ENCODE peak calls at places on chromosomes 7 and 10, in eight cellular contexts. R, V, A, J, Y, O, Z and D are unnamed samples.

GRCh38 chr10:51867956-51868355 is 168.6 kb upstream of the CSTF2T start:
- DNase-seq in Y (peak), J (no peak), A (peak), V (no peak), O (no peak), R (peak), Z (no peak), D (peak)

GRCh38 chr10:129507216-129507615 is 40.2 kb downstream of the MGMT start:
- DNase-seq in O (no peak), A (no peak), R (no peak), Z (no peak), V (no peak), Y (no peak), J (no peak), D (no peak)

GRCh38 chr10:60591119-60591518 is 187.2 kb upstream of the CDK1 start:
- DNase-seq in A (no peak), V (no peak), O (no peak), R (no peak), Z (no peak), Y (no peak), J (no peak), D (no peak)

GRCh38 chr7:18102576-18102975 is 74.9 kb upstream of the PRPS1L1 start:
- DNase-seq in J (no peak), V (no peak), A (no peak), Z (no peak), Y (no peak), R (no peak), O (no peak), D (no peak)

GRCh38 chr7:2173184-2173827 is 59.4 kb downstream of the MAD1L1 start:
- DNase-seq in Z (no peak), V (no peak), Y (peak), R (no peak), J (no peak), O (no peak), A (peak), D (no peak)

GRCh38 chr10:44973323-44974081 is 5.1 kb downstream of the DEPP1 start:
- DNase-seq in O (no peak), Z (no peak), Y (no peak), V (peak), R (no peak), J (peak), A (no peak), D (no peak)

GRCh38 chr10:121975295-121976086 is 474 bp upstream of the NSMCE4A start:
- DNase-seq in V (no peak), R (no peak), Y (no peak), A (no peak), Z (no peak), J (no peak), O (no peak), D (no peak)

GRCh38 chr10:110547139-110547761 is 20.2 kb upstream of the SMC3 start:
- DNase-seq in A (no peak), O (no peak), V (no peak), J (peak), R (peak), Z (no peak), Y (peak), D (no peak)

GRCh38 chr7:132049462-132050304 is 493.3 kb upstream of the PODXL start:
- DNase-seq in A (peak), Z (no peak), R (peak), O (no peak), Y (peak), J (peak), V (no peak), D (no peak)

GRCh38 chr10:104256335-104257080 is 1.8 kb downstream of the GSTO1 start:
- DNase-seq in Z (no peak), O (no peak), J (no peak), A (no peak), V (no peak), Y (peak), R (peak), D (no peak)

GRCh38 chr7:47991270-47991669 is 11.9 kb upstream of the HUS1 start:
- DNase-seq in Y (no peak), R (no peak), A (no peak), Z (no peak), O (no peak), V (no peak), J (no peak), D (no peak)
- H3K4me3 ChIP-seq in Y (peak), R (peak), A (no peak), Z (peak), O (peak), V (no peak), J (peak), D (no peak)

GRCh38 chr7:147833549-147833948 is 757.0 kb upstream of the C7orf33 start:
- DNase-seq in J (peak), Y (no peak), V (no peak), O (no peak), A (no peak), Z (no peak), R (no peak), D (no peak)
- H3K4me3 ChIP-seq in J (no peak), Y (no peak), V (no peak), O (no peak), A (no peak), Z (no peak), R (no peak), D (no peak)

GRCh38 chr10:124536496-124537050 is 75.0 kb downstream of the LHPP start:
- DNase-seq in V (no peak), O (no peak), J (peak), Z (no peak), Y (no peak), R (no peak), A (no peak), D (no peak)
- H3K4me3 ChIP-seq in V (no peak), O (no peak), J (no peak), Z (no peak), Y (no peak), R (no peak), A (no peak), D (no peak)

GRCh38 chr7:93145324-93145723 is 2.9 kb downstream of the SAMD9L start:
- DNase-seq in A (no peak), O (no peak), Y (no peak), Z (no peak), R (no peak), J (no peak), V (no peak), D (no peak)

GRCh38 chr7:93148135-93148534 is at the start of gene SAMD9L:
- DNase-seq in Y (peak), Z (no peak), A (no peak), J (no peak), R (peak), V (no peak), O (no peak), D (no peak)

GRCh38 chr7:93146036-93146435 is 2.1 kb downstream of the SAMD9L start:
- DNase-seq in R (no peak), J (peak), O (no peak), Y (no peak), V (no peak), Z (no peak), A (no peak), D (no peak)

GRCh38 chr7:93147358-93147757 is 827 bp downstream of the SAMD9L start:
- DNase-seq in A (peak), R (peak), Y (peak), O (peak), Z (peak), J (no peak), V (no peak), D (no peak)

DNA sequence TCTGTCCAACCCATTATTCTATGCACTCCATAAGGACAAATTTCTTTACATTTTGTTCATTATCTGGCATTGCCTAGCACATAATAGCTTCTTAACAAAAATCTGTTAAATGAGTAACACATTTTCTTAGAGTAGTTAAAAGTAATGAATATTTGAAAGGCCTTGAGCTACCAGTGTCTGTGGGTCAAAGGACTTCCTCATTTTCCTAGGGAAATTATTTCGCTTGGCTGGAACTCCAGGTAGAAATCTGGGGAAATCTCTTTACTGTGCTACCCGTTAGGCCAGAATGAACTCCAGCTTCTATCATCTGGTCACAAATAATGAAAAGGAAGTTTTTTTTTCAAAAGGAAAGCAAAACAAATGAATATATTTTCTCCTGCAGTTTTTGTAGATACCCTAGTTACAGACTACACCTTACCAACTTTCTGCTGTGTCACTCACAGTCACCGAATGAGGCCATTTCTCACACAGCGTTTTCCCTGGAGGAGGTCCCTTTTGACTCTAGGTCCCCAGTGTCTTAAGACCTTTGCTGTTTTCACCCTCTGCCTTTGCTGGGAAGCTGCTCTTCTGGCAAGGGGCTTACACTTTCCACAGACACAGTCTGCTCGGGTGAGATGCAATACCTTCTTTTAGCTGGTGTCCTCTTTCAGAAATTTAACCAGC is 1.6 kb downstream of the SAMD9L start:
- DNase-seq in R (peak), J (no peak), V (no peak), Z (no peak), Y (peak), O (no peak), A (no peak), D (no peak)
- H3K4me3 ChIP-seq in R (peak), J (no peak), V (peak), Z (peak), Y (no peak), O (peak), A (no peak), D (peak)

GRCh38 chr7:50711271-50712175 is 71.2 kb downstream of the GRB10 start:
- DNase-seq in Y (peak), J (no peak), R (peak), V (peak), O (peak), Z (peak), A (no peak), D (no peak)
- H3K4me3 ChIP-seq in Y (no peak), J (no peak), R (no peak), V (no peak), O (no peak), Z (no peak), A (no peak), D (no peak)

GRCh38 chr7:45922810-45923209 is 1.7 kb upstream of the IGFBP3 start:
- DNase-seq in J (no peak), Y (no peak), A (no peak), V (no peak), O (no peak), Z (no peak), R (peak), D (no peak)

GRCh38 chr7:45919947-45920542 is 1.0 kb downstream of the IGFBP3 start:
- DNase-seq in Y (no peak), V (no peak), R (peak), A (no peak), Z (no peak), O (no peak), J (no peak), D (no peak)

GRCh38 chr7:45921699-45922519 is 837 bp upstream of the IGFBP3 start:
- DNase-seq in V (peak), R (peak), A (peak), J (peak), Y (peak), Z (peak), O (peak), D (no peak)

GRCh38 chr7:45920543-45921380 is at the start of gene IGFBP3:
- DNase-seq in O (peak), A (no peak), J (peak), V (peak), R (peak), Z (peak), Y (peak), D (no peak)

GRCh38 chr7:45921381-45921698 is 268 bp upstream of the IGFBP3 start:
- DNase-seq in J (no peak), O (no peak), Y (no peak), Z (no peak), V (no peak), R (no peak), A (no peak), D (no peak)
- H3K4me3 ChIP-seq in J (peak), O (peak), Y (peak), Z (peak), V (peak), R (peak), A (peak), D (peak)

GRCh38 chr10:10872706-10873276 is 144.9 kb upstream of the CELF2 start:
- DNase-seq in J (no peak), R (no peak), O (no peak), A (peak), Y (peak), V (no peak), Z (no peak), D (no peak)
- H3K4me3 ChIP-seq in J (no peak), R (peak), O (no peak), A (no peak), Y (no peak), V (no peak), Z (no peak), D (no peak)

DNA sequence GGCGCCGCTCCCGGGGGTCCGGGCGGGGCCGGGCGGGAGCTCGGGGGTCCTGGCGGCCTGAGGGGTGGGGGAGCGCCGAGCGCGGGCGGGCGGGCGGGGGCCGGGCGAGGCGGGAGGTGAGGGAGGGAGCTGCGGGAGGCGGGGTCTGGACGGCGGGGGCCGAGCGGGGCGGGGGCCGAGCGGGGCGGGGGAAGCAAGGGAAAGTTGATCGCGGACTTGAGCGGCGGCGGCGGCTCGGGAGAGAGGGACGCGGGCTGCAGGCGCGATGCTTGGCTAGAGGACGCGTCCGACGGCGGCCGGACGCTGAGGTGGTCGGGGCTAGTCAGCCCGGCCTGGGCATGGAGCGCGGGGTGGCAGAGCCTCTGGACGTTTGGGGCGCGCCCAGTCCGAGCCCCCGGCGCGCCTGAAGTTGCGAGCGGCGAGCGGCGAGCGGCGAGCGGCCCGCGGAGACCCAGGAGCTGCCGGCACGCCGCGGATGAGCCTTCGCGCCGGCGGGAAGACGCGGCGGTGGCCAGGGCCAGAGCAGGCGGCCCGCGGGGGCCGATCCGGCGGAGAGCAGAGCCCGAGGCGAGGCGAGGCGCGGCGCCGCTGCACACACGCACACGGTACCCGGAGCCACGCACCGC is at the start of gene CDH23:
- DNase-seq in J (peak), R (peak), Z (peak), Y (no peak), A (no peak), O (peak), V (no peak), D (no peak)
- H3K4me3 ChIP-seq in J (peak), R (peak), Z (peak), Y (peak), A (no peak), O (peak), V (peak), D (no peak)